ENCODE peak calls at places on chromosome 9, in ten cellular contexts. One of them, this sample, is unnamed.
A peak's percentile ranks its signal among the peaks of the same experiment; 100 is the strongest.

GRCh38 chr9:6197330-6197729 is 18.3 kb upstream of the IL33 start:
- DNase-seq in activated T-cell treated with anti-CD3 and anti-CD28 coated beads for 48 hours: no peak
- DNase-seq in stimulated activated CD4-positive, alpha-beta T cell treated with anti-CD3 and anti-CD28 coated beads, Interleukin-4, amount 100 ng/mL, for 1 hour: no peak
- DNase-seq in mammary epithelial cell: peak; percentile 24
- DNase-seq in astrocyte of the spinal cord: no peak
- DNase-seq in Ammon's horn: no peak
- DNase-seq in sciatic nerve: no peak
- DNase-seq in GM10248: no peak
- DNase-seq in KG1: no peak
- DNase-seq in iPS DF 6.9: peak; percentile 18
- DNase-seq in this sample: no peak

GRCh38 chr9:26361010-26361409 is 531.6 kb downstream of the CAAP1 start:
- DNase-seq in activated T-cell treated with anti-CD3 and anti-CD28 coated beads for 48 hours: no peak
- DNase-seq in stimulated activated CD4-positive, alpha-beta T cell treated with anti-CD3 and anti-CD28 coated beads, Interleukin-4, amount 100 ng/mL, for 1 hour: no peak
- DNase-seq in mammary epithelial cell: no peak
- DNase-seq in astrocyte of the spinal cord: no peak
- DNase-seq in Ammon's horn: no peak
- DNase-seq in sciatic nerve: no peak
- DNase-seq in GM10248: no peak
- DNase-seq in KG1: no peak
- DNase-seq in iPS DF 6.9: no peak
- DNase-seq in this sample: no peak

GRCh38 chr9:83208065-83208850 is 145.3 kb upstream of the RASEF start:
- DNase-seq in activated T-cell treated with anti-CD3 and anti-CD28 coated beads for 48 hours: no peak
- DNase-seq in stimulated activated CD4-positive, alpha-beta T cell treated with anti-CD3 and anti-CD28 coated beads, Interleukin-4, amount 100 ng/mL, for 1 hour: no peak
- DNase-seq in mammary epithelial cell: no peak
- DNase-seq in astrocyte of the spinal cord: no peak
- DNase-seq in Ammon's horn: no peak
- DNase-seq in sciatic nerve: no peak
- DNase-seq in GM10248: no peak
- DNase-seq in KG1: no peak
- DNase-seq in iPS DF 6.9: no peak
- DNase-seq in this sample: peak; percentile 46

GRCh38 chr9:113541019-113541900 is 77.7 kb downstream of the RGS3 start:
- DNase-seq in activated T-cell treated with anti-CD3 and anti-CD28 coated beads for 48 hours: no peak
- DNase-seq in stimulated activated CD4-positive, alpha-beta T cell treated with anti-CD3 and anti-CD28 coated beads, Interleukin-4, amount 100 ng/mL, for 1 hour: no peak
- DNase-seq in mammary epithelial cell: peak; percentile 30
- DNase-seq in astrocyte of the spinal cord: peak; percentile 58
- DNase-seq in Ammon's horn: peak; percentile 62
- DNase-seq in sciatic nerve: peak; percentile 37
- DNase-seq in GM10248: no peak
- DNase-seq in KG1: no peak
- DNase-seq in iPS DF 6.9: peak; percentile 68
- DNase-seq in this sample: peak; percentile 84

GRCh38 chr9:131238402-131239021 is 37.8 kb downstream of the FAM78A start:
- DNase-seq in activated T-cell treated with anti-CD3 and anti-CD28 coated beads for 48 hours: no peak
- DNase-seq in stimulated activated CD4-positive, alpha-beta T cell treated with anti-CD3 and anti-CD28 coated beads, Interleukin-4, amount 100 ng/mL, for 1 hour: no peak
- DNase-seq in mammary epithelial cell: no peak
- DNase-seq in astrocyte of the spinal cord: peak; percentile 79
- DNase-seq in Ammon's horn: no peak
- DNase-seq in sciatic nerve: no peak
- DNase-seq in GM10248: no peak
- DNase-seq in KG1: no peak
- DNase-seq in iPS DF 6.9: no peak
- DNase-seq in this sample: no peak

GRCh38 chr9:71677209-71677608 is 91.1 kb downstream of the CEMIP2 start:
- DNase-seq in activated T-cell treated with anti-CD3 and anti-CD28 coated beads for 48 hours: no peak
- DNase-seq in stimulated activated CD4-positive, alpha-beta T cell treated with anti-CD3 and anti-CD28 coated beads, Interleukin-4, amount 100 ng/mL, for 1 hour: no peak
- DNase-seq in mammary epithelial cell: no peak
- DNase-seq in astrocyte of the spinal cord: no peak
- DNase-seq in Ammon's horn: no peak
- DNase-seq in sciatic nerve: no peak
- DNase-seq in GM10248: no peak
- DNase-seq in KG1: no peak
- DNase-seq in iPS DF 6.9: no peak
- DNase-seq in this sample: no peak

GRCh38 chr9:33942471-33943083 is 106.1 kb downstream of the UBAP2 start:
- DNase-seq in activated T-cell treated with anti-CD3 and anti-CD28 coated beads for 48 hours: no peak
- DNase-seq in stimulated activated CD4-positive, alpha-beta T cell treated with anti-CD3 and anti-CD28 coated beads, Interleukin-4, amount 100 ng/mL, for 1 hour: no peak
- DNase-seq in mammary epithelial cell: peak; percentile 63
- DNase-seq in astrocyte of the spinal cord: peak; percentile 82
- DNase-seq in Ammon's horn: no peak
- DNase-seq in sciatic nerve: no peak
- DNase-seq in GM10248: no peak
- DNase-seq in KG1: no peak
- DNase-seq in iPS DF 6.9: no peak
- DNase-seq in this sample: peak; percentile 71

GRCh38 chr9:133107961-133108793 is 12.9 kb downstream of the RALGDS start:
- DNase-seq in activated T-cell treated with anti-CD3 and anti-CD28 coated beads for 48 hours: no peak
- DNase-seq in stimulated activated CD4-positive, alpha-beta T cell treated with anti-CD3 and anti-CD28 coated beads, Interleukin-4, amount 100 ng/mL, for 1 hour: no peak
- DNase-seq in mammary epithelial cell: no peak
- DNase-seq in astrocyte of the spinal cord: no peak
- DNase-seq in Ammon's horn: no peak
- DNase-seq in sciatic nerve: peak; percentile 39
- DNase-seq in GM10248: no peak
- DNase-seq in KG1: no peak
- DNase-seq in iPS DF 6.9: no peak
- DNase-seq in this sample: no peak

GRCh38 chr9:75941577-75942311 is 51.3 kb downstream of the PCSK5 start:
- DNase-seq in activated T-cell treated with anti-CD3 and anti-CD28 coated beads for 48 hours: no peak
- DNase-seq in stimulated activated CD4-positive, alpha-beta T cell treated with anti-CD3 and anti-CD28 coated beads, Interleukin-4, amount 100 ng/mL, for 1 hour: no peak
- DNase-seq in mammary epithelial cell: no peak
- DNase-seq in astrocyte of the spinal cord: no peak
- DNase-seq in Ammon's horn: no peak
- DNase-seq in sciatic nerve: no peak
- DNase-seq in GM10248: no peak
- DNase-seq in KG1: no peak
- DNase-seq in iPS DF 6.9: no peak
- DNase-seq in this sample: no peak

GRCh38 chr9:22813520-22813919 is 366.9 kb downstream of the DMRTA1 start:
- DNase-seq in activated T-cell treated with anti-CD3 and anti-CD28 coated beads for 48 hours: no peak
- DNase-seq in stimulated activated CD4-positive, alpha-beta T cell treated with anti-CD3 and anti-CD28 coated beads, Interleukin-4, amount 100 ng/mL, for 1 hour: no peak
- DNase-seq in mammary epithelial cell: peak; percentile 11
- DNase-seq in astrocyte of the spinal cord: peak; percentile 53
- DNase-seq in Ammon's horn: peak; percentile 57
- DNase-seq in sciatic nerve: no peak
- DNase-seq in GM10248: peak; percentile 4
- DNase-seq in KG1: no peak
- DNase-seq in iPS DF 6.9: no peak
- DNase-seq in this sample: peak; percentile 31

GRCh38 chr9:3028535-3028934 is 184.6 kb upstream of the PUM3 start:
- DNase-seq in activated T-cell treated with anti-CD3 and anti-CD28 coated beads for 48 hours: no peak
- DNase-seq in stimulated activated CD4-positive, alpha-beta T cell treated with anti-CD3 and anti-CD28 coated beads, Interleukin-4, amount 100 ng/mL, for 1 hour: no peak
- DNase-seq in mammary epithelial cell: no peak
- DNase-seq in astrocyte of the spinal cord: peak; percentile 70
- DNase-seq in Ammon's horn: no peak
- DNase-seq in sciatic nerve: no peak
- DNase-seq in GM10248: no peak
- DNase-seq in KG1: no peak
- DNase-seq in iPS DF 6.9: no peak
- DNase-seq in this sample: peak; percentile 59

GRCh38 chr9:135015986-135016640 is 71.4 kb upstream of the OLFM1 start:
- DNase-seq in activated T-cell treated with anti-CD3 and anti-CD28 coated beads for 48 hours: no peak
- DNase-seq in stimulated activated CD4-positive, alpha-beta T cell treated with anti-CD3 and anti-CD28 coated beads, Interleukin-4, amount 100 ng/mL, for 1 hour: no peak
- DNase-seq in mammary epithelial cell: peak; percentile 5
- DNase-seq in astrocyte of the spinal cord: no peak
- DNase-seq in Ammon's horn: no peak
- DNase-seq in sciatic nerve: no peak
- DNase-seq in GM10248: no peak
- DNase-seq in KG1: no peak
- DNase-seq in iPS DF 6.9: no peak
- DNase-seq in this sample: no peak

GRCh38 chr9:77707696-77708095 is 59.6 kb upstream of the GNA14 start:
- DNase-seq in activated T-cell treated with anti-CD3 and anti-CD28 coated beads for 48 hours: no peak
- DNase-seq in stimulated activated CD4-positive, alpha-beta T cell treated with anti-CD3 and anti-CD28 coated beads, Interleukin-4, amount 100 ng/mL, for 1 hour: no peak
- DNase-seq in mammary epithelial cell: peak; percentile 92
- DNase-seq in astrocyte of the spinal cord: peak; percentile 97
- DNase-seq in Ammon's horn: no peak
- DNase-seq in sciatic nerve: peak; percentile 74
- DNase-seq in GM10248: no peak
- DNase-seq in KG1: no peak
- DNase-seq in iPS DF 6.9: no peak
- DNase-seq in this sample: peak; percentile 99

GRCh38 chr9:38207247-38207778 is 138.3 kb upstream of the SHB start:
- DNase-seq in activated T-cell treated with anti-CD3 and anti-CD28 coated beads for 48 hours: no peak
- DNase-seq in stimulated activated CD4-positive, alpha-beta T cell treated with anti-CD3 and anti-CD28 coated beads, Interleukin-4, amount 100 ng/mL, for 1 hour: no peak
- DNase-seq in mammary epithelial cell: no peak
- DNase-seq in astrocyte of the spinal cord: no peak
- DNase-seq in Ammon's horn: no peak
- DNase-seq in sciatic nerve: no peak
- DNase-seq in GM10248: no peak
- DNase-seq in KG1: no peak
- DNase-seq in iPS DF 6.9: no peak
- DNase-seq in this sample: no peak

GRCh38 chr9:106174331-106174730 is 480.0 kb downstream of the TMEM38B start:
- DNase-seq in activated T-cell treated with anti-CD3 and anti-CD28 coated beads for 48 hours: no peak
- DNase-seq in stimulated activated CD4-positive, alpha-beta T cell treated with anti-CD3 and anti-CD28 coated beads, Interleukin-4, amount 100 ng/mL, for 1 hour: no peak
- DNase-seq in mammary epithelial cell: no peak
- DNase-seq in astrocyte of the spinal cord: no peak
- DNase-seq in Ammon's horn: no peak
- DNase-seq in sciatic nerve: no peak
- DNase-seq in GM10248: no peak
- DNase-seq in KG1: no peak
- DNase-seq in iPS DF 6.9: no peak
- DNase-seq in this sample: no peak

GRCh38 chr9:72037571-72037970 is 22.8 kb downstream of the C9orf57 start:
- DNase-seq in activated T-cell treated with anti-CD3 and anti-CD28 coated beads for 48 hours: no peak
- DNase-seq in stimulated activated CD4-positive, alpha-beta T cell treated with anti-CD3 and anti-CD28 coated beads, Interleukin-4, amount 100 ng/mL, for 1 hour: no peak
- DNase-seq in mammary epithelial cell: no peak
- DNase-seq in astrocyte of the spinal cord: no peak
- DNase-seq in Ammon's horn: no peak
- DNase-seq in sciatic nerve: no peak
- DNase-seq in GM10248: no peak
- DNase-seq in KG1: no peak
- DNase-seq in iPS DF 6.9: no peak
- DNase-seq in this sample: no peak

GRCh38 chr9:27457445-27457844 is 66.6 kb upstream of the IFNK start:
- DNase-seq in activated T-cell treated with anti-CD3 and anti-CD28 coated beads for 48 hours: no peak
- DNase-seq in stimulated activated CD4-positive, alpha-beta T cell treated with anti-CD3 and anti-CD28 coated beads, Interleukin-4, amount 100 ng/mL, for 1 hour: peak; percentile 2
- DNase-seq in mammary epithelial cell: no peak
- DNase-seq in astrocyte of the spinal cord: no peak
- DNase-seq in Ammon's horn: no peak
- DNase-seq in sciatic nerve: no peak
- DNase-seq in GM10248: no peak
- DNase-seq in KG1: no peak
- DNase-seq in iPS DF 6.9: no peak
- DNase-seq in this sample: no peak

GRCh38 chr9:124197177-124198095 is 60.3 kb upstream of the NEK6 start:
- DNase-seq in activated T-cell treated with anti-CD3 and anti-CD28 coated beads for 48 hours: no peak
- DNase-seq in stimulated activated CD4-positive, alpha-beta T cell treated with anti-CD3 and anti-CD28 coated beads, Interleukin-4, amount 100 ng/mL, for 1 hour: no peak
- DNase-seq in mammary epithelial cell: no peak
- DNase-seq in astrocyte of the spinal cord: no peak
- DNase-seq in Ammon's horn: peak; percentile 72
- DNase-seq in sciatic nerve: no peak
- DNase-seq in GM10248: peak; percentile 75
- DNase-seq in KG1: peak; percentile 58
- DNase-seq in iPS DF 6.9: no peak
- DNase-seq in this sample: no peak

GRCh38 chr9:21155501-21155900 is 11.0 kb downstream of the IFNA21 start:
- DNase-seq in activated T-cell treated with anti-CD3 and anti-CD28 coated beads for 48 hours: no peak
- DNase-seq in stimulated activated CD4-positive, alpha-beta T cell treated with anti-CD3 and anti-CD28 coated beads, Interleukin-4, amount 100 ng/mL, for 1 hour: no peak
- DNase-seq in mammary epithelial cell: peak; percentile 24
- DNase-seq in astrocyte of the spinal cord: peak; percentile 16
- DNase-seq in Ammon's horn: no peak
- DNase-seq in sciatic nerve: no peak
- DNase-seq in GM10248: no peak
- DNase-seq in KG1: no peak
- DNase-seq in iPS DF 6.9: no peak
- DNase-seq in this sample: no peak

GRCh38 chr9:122036988-122037387 is 56.1 kb downstream of the TTLL11 start:
- DNase-seq in activated T-cell treated with anti-CD3 and anti-CD28 coated beads for 48 hours: no peak
- DNase-seq in stimulated activated CD4-positive, alpha-beta T cell treated with anti-CD3 and anti-CD28 coated beads, Interleukin-4, amount 100 ng/mL, for 1 hour: no peak
- DNase-seq in mammary epithelial cell: no peak
- DNase-seq in astrocyte of the spinal cord: peak; percentile 17
- DNase-seq in Ammon's horn: no peak
- DNase-seq in sciatic nerve: no peak
- DNase-seq in GM10248: no peak
- DNase-seq in KG1: no peak
- DNase-seq in iPS DF 6.9: no peak
- DNase-seq in this sample: peak; percentile 45

GRCh38 chr9:95018099-95018927 is 291.8 kb downstream of the AOPEP start:
- DNase-seq in activated T-cell treated with anti-CD3 and anti-CD28 coated beads for 48 hours: no peak
- DNase-seq in stimulated activated CD4-positive, alpha-beta T cell treated with anti-CD3 and anti-CD28 coated beads, Interleukin-4, amount 100 ng/mL, for 1 hour: no peak
- DNase-seq in mammary epithelial cell: peak; percentile 99
- DNase-seq in astrocyte of the spinal cord: peak; percentile 95
- DNase-seq in Ammon's horn: no peak
- DNase-seq in sciatic nerve: no peak
- DNase-seq in GM10248: peak; percentile 39
- DNase-seq in KG1: no peak
- DNase-seq in iPS DF 6.9: no peak
- DNase-seq in this sample: peak; percentile 91

GRCh38 chr9:136665704-136666363 is 3.1 kb downstream of the EGFL7 start:
- DNase-seq in activated T-cell treated with anti-CD3 and anti-CD28 coated beads for 48 hours: peak; percentile 19
- DNase-seq in stimulated activated CD4-positive, alpha-beta T cell treated with anti-CD3 and anti-CD28 coated beads, Interleukin-4, amount 100 ng/mL, for 1 hour: peak; percentile 29
- DNase-seq in mammary epithelial cell: no peak
- DNase-seq in astrocyte of the spinal cord: no peak
- DNase-seq in Ammon's horn: no peak
- DNase-seq in sciatic nerve: no peak
- DNase-seq in GM10248: no peak
- DNase-seq in KG1: no peak
- DNase-seq in iPS DF 6.9: no peak
- DNase-seq in this sample: no peak